ENCODE peak calls at places on chromosomes 1 and 21, in four cellular contexts. Z is K562, O is HepG2, K is WTC11. A is an unnamed sample.

GRCh38 chr1:43239484-43239883 is 30.3 kb upstream of the TMEM125 start:
- DNase-seq in O (no peak), Z (no peak), K (no peak), A (no peak)

GRCh38 chr1:183685112-183685713 is 32.1 kb upstream of the APOBEC4 start:
- DNase-seq in O (peak; percentile 55), K (no peak), Z (peak; percentile 65), A (peak; percentile 78)

GRCh38 chr1:41153750-41154274 is 88.3 kb downstream of the SCMH1 start:
- DNase-seq in Z (no peak), K (no peak), O (no peak), A (no peak)

GRCh38 chr1:51048021-51048420 is 54.0 kb upstream of the C1orf185 start:
- DNase-seq in K (no peak), O (no peak), Z (no peak), A (no peak)

GRCh38 chr1:15056515-15057285 is 96.8 kb upstream of the TMEM51 start:
- DNase-seq in K (no peak), O (no peak), Z (no peak), A (no peak)

GRCh38 chr1:171084091-171084490 is 6.6 kb upstream of the FMO3 start:
- DNase-seq in Z (no peak), K (no peak), O (no peak), A (no peak)

GRCh38 chr21:32412162-32412997 is at the start of gene EVA1C:
- DNase-seq in Z (no peak), O (no peak), K (peak; percentile 60), A (peak; percentile 53)

GRCh38 chr1:20404466-20404865 is 81.5 kb downstream of the CAMK2N1 start:
- DNase-seq in O (no peak), Z (no peak), K (peak; percentile 53), A (no peak)

GRCh38 chr1:155024315-155024714 is 9.3 kb downstream of the DCST2 start:
- DNase-seq in O (no peak), K (no peak), Z (no peak), A (no peak)

GRCh38 chr1:193113992-193114332 is 7.9 kb upstream of the CDC73 start:
- DNase-seq in O (no peak), K (no peak), Z (peak; percentile 58), A (no peak)

GRCh38 chr21:29318354-29318753 is 19.6 kb downstream of the BACH1 start:
- DNase-seq in Z (no peak), O (no peak), K (no peak), A (no peak)

GRCh38 chr1:234631721-234632125 is 21.7 kb upstream of the IRF2BP2 start:
- DNase-seq in K (no peak), Z (no peak), O (peak; percentile 90), A (no peak)

GRCh38 chr1:171999756-172000155 is 158.5 kb downstream of the DNM3 start:
- DNase-seq in O (no peak), Z (no peak), K (no peak), A (no peak)

GRCh38 chr1:173477286-173478098 is at the start of gene PRDX6:
- DNase-seq in O (peak; percentile 48), K (peak; percentile 83), Z (peak; percentile 59), A (peak; percentile 56)

GRCh38 chr1:204567067-204567466 is 50.9 kb downstream of the MDM4 start:
- DNase-seq in Z (no peak), O (no peak), K (no peak), A (no peak)

GRCh38 chr1:68331117-68331865 is 99.0 kb upstream of the WLS start:
- DNase-seq in K (no peak), O (no peak), Z (no peak), A (no peak)

GRCh38 chr21:39756285-39756684 is 11.3 kb downstream of the IGSF5 start:
- DNase-seq in Z (no peak), O (no peak), K (no peak), A (no peak)

GRCh38 chr21:39754811-39755210 is 9.8 kb downstream of the IGSF5 start:
- DNase-seq in O (no peak), Z (no peak), K (no peak), A (no peak)

GRCh38 chr21:39750670-39751069 is 5.7 kb downstream of the IGSF5 start:
- DNase-seq in Z (no peak), K (no peak), O (no peak), A (no peak)
- TF ChIP-seq ELF4 in Z (no peak), K (no peak), O (no peak), A (no peak)

GRCh38 chr1:73593379-73593778 is 604.6 kb downstream of the LRRIQ3 start:
- DNase-seq in K (no peak), Z (no peak), O (no peak), A (no peak)
- TF ChIP-seq ELF4 in K (no peak), Z (no peak), O (no peak), A (no peak)

DNA sequence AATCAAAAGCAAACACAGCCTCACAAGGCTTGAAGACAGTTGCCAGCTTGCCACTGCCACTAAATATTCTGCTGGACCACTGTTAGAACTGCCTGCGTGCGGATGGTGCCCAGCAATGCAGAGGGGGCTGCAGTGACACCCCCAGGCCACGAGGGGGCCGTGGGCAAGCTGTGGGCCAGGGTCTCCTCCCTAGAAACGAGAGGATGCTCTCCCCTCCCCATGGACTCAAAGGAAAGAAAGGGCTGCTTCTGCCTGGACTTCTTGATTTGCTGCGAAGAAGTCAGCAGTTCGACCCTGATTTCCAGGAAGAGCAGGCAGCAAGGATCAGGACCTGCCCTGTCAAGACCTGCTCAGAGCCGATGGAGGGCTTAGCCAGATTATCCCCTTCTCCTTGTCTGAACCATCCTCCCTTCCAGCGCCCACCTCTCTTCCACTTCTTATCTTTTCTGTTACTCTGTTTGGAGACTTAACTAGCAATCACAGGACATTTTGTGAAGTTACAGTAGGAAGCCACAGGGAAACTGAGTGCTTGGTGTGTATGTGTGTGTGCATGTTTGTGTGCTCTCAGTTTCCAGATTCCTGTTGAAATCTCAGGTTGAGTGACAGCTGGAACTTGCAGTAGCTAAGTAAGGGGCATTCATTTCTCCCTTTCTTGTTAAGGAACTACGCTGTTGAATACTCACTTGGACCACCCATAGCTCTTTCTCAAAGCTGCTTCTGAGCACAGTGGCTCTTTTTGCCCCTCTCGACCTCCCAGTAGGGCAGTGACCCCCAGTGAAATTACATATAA is 2.7 kb downstream of the MAN1C1 start:
- DNase-seq in O (no peak), K (peak; percentile 84), Z (peak; percentile 44), A (peak; percentile 66)
- TF ChIP-seq ELF4 in O (no peak), K (no peak), Z (no peak), A (no peak)

GRCh38 chr1:84008631-84009030 is 9.7 kb upstream of the TTLL7 start:
- DNase-seq in O (no peak), K (no peak), Z (no peak), A (no peak)
- TF ChIP-seq ELF4 in O (no peak), K (no peak), Z (no peak), A (no peak)

GRCh38 chr1:198620951-198621824 is 17.7 kb upstream of the PTPRC start:
- DNase-seq in O (no peak), Z (no peak), K (no peak), A (no peak)
- TF ChIP-seq ELF4 in O (no peak), Z (no peak), K (no peak), A (no peak)

DNA sequence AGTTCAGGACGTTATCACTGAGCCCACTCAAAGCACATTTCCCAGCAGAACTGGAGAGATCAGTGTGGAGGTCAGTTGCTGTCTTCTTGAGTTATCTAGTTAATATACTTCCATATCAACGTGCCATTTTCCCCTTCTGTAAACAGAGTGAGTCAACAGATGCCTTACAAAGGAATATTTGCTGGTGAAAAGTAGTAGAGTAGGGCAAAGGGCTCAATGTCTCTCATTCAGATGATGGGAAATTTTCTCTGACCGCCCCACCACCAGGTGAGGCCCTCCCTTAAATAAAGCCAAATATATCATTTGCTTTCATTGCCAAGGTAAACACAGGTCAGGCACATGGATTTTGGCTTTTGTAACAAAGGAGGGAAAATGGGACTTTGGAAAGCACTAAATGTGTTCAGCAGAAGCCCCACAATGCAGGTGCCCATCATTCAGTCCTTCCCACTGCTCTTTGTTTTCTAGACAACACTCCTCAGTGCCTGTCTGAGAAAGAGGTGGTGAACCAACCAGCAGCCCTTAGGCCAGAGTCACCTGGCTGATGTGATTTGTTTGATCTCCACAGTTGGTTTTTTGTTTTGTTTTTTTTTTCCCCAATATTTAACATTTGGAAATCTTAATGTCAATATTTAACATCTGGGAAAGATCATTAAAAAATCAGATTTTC is 40.5 kb upstream of the SAMD13 start:
- DNase-seq in K (no peak), Z (no peak), O (peak; percentile 13), A (no peak)
- TF ChIP-seq ELF4 in K (no peak), Z (no peak), O (no peak), A (no peak)

GRCh38 chr1:212608956-212609700 is 567 bp downstream of the ATF3 start:
- DNase-seq in K (peak; percentile 78), Z (peak; percentile 64), O (peak; percentile 36), A (peak; percentile 65)
- TF ChIP-seq ELF4 in K (no peak), Z (no peak), O (no peak), A (no peak)

GRCh38 chr1:28871631-28872401 is 42.6 kb upstream of the EPB41 start:
- DNase-seq in K (no peak), O (peak; percentile 68), Z (no peak), A (no peak)
- TF ChIP-seq ELF4 in K (no peak), O (no peak), Z (no peak), A (no peak)